ENCODE peak calls at places on chromosomes 5 and 9, in nine cellular contexts. One of them, this sample, is unnamed.

GRCh38 chr9:38227656-38228055 is 158.6 kb upstream of the SHB start:
- DNase-seq in PC-9: no peak
- DNase-seq in neural progenitor cell: peak; percentile 43
- DNase-seq in ACHN: no peak
- DNase-seq in stimulated activated naive CD4-positive, alpha-beta T cell: peak; percentile 19
- DNase-seq in occipital lobe: no peak
- DNase-seq in erythroblast: no peak
- DNase-seq in SW480: no peak
- DNase-seq in NCI-H774: no peak
- DNase-seq in this sample: no peak

GRCh38 chr9:71647094-71647591 is 121.2 kb downstream of the CEMIP2 start:
- DNase-seq in PC-9: peak; percentile 45
- DNase-seq in neural progenitor cell: no peak
- DNase-seq in ACHN: peak; percentile 59
- DNase-seq in stimulated activated naive CD4-positive, alpha-beta T cell: no peak
- DNase-seq in occipital lobe: peak; percentile 38
- DNase-seq in erythroblast: peak; percentile 21
- DNase-seq in SW480: peak; percentile 43
- DNase-seq in NCI-H774: no peak
- DNase-seq in this sample: no peak

GRCh38 chr5:119578937-119579336 is 50.4 kb upstream of the FAM170A start:
- DNase-seq in PC-9: peak; percentile 50
- DNase-seq in neural progenitor cell: peak; percentile 50
- DNase-seq in ACHN: peak; percentile 54
- DNase-seq in stimulated activated naive CD4-positive, alpha-beta T cell: no peak
- DNase-seq in occipital lobe: no peak
- DNase-seq in erythroblast: peak; percentile 62
- DNase-seq in SW480: peak; percentile 73
- DNase-seq in NCI-H774: no peak
- DNase-seq in this sample: peak; percentile 21

GRCh38 chr9:125878241-125878640 is 131.1 kb downstream of the PBX3 start:
- DNase-seq in PC-9: no peak
- DNase-seq in neural progenitor cell: no peak
- DNase-seq in ACHN: no peak
- DNase-seq in stimulated activated naive CD4-positive, alpha-beta T cell: no peak
- DNase-seq in occipital lobe: no peak
- DNase-seq in erythroblast: no peak
- DNase-seq in SW480: no peak
- DNase-seq in NCI-H774: peak; percentile 28
- DNase-seq in this sample: peak; percentile 76

GRCh38 chr9:91943447-91943846 is 6.6 kb downstream of the ROR2 start:
- DNase-seq in PC-9: no peak
- DNase-seq in neural progenitor cell: no peak
- DNase-seq in ACHN: no peak
- DNase-seq in stimulated activated naive CD4-positive, alpha-beta T cell: no peak
- DNase-seq in occipital lobe: no peak
- DNase-seq in erythroblast: no peak
- DNase-seq in SW480: no peak
- DNase-seq in NCI-H774: no peak
- DNase-seq in this sample: no peak

GRCh38 chr9:120136685-120137084 is 443.3 kb downstream of the CDK5RAP2 start:
- DNase-seq in PC-9: no peak
- DNase-seq in neural progenitor cell: no peak
- DNase-seq in ACHN: no peak
- DNase-seq in stimulated activated naive CD4-positive, alpha-beta T cell: no peak
- DNase-seq in occipital lobe: no peak
- DNase-seq in erythroblast: no peak
- DNase-seq in SW480: no peak
- DNase-seq in NCI-H774: no peak
- DNase-seq in this sample: no peak

GRCh38 chr5:8912106-8912505 is 633.8 kb downstream of the SEMA5A start:
- DNase-seq in PC-9: no peak
- DNase-seq in neural progenitor cell: no peak
- DNase-seq in ACHN: no peak
- DNase-seq in stimulated activated naive CD4-positive, alpha-beta T cell: no peak
- DNase-seq in occipital lobe: no peak
- DNase-seq in erythroblast: no peak
- DNase-seq in SW480: no peak
- DNase-seq in NCI-H774: no peak
- DNase-seq in this sample: no peak

GRCh38 chr5:67960939-67961338 is 254.6 kb upstream of the PIK3R1 start:
- DNase-seq in PC-9: no peak
- DNase-seq in neural progenitor cell: no peak
- DNase-seq in ACHN: no peak
- DNase-seq in stimulated activated naive CD4-positive, alpha-beta T cell: no peak
- DNase-seq in occipital lobe: no peak
- DNase-seq in erythroblast: no peak
- DNase-seq in SW480: no peak
- DNase-seq in NCI-H774: no peak
- DNase-seq in this sample: no peak

GRCh38 chr9:91360551-91361293 is 996 bp downstream of the AUH start:
- DNase-seq in PC-9: no peak
- DNase-seq in neural progenitor cell: peak; percentile 56
- DNase-seq in ACHN: no peak
- DNase-seq in stimulated activated naive CD4-positive, alpha-beta T cell: no peak
- DNase-seq in occipital lobe: no peak
- DNase-seq in erythroblast: peak; percentile 38
- DNase-seq in SW480: peak; percentile 17
- DNase-seq in NCI-H774: no peak
- DNase-seq in this sample: no peak

GRCh38 chr9:131117111-131117761 is 8.2 kb upstream of the NUP214 start:
- DNase-seq in PC-9: no peak
- DNase-seq in neural progenitor cell: no peak
- DNase-seq in ACHN: no peak
- DNase-seq in stimulated activated naive CD4-positive, alpha-beta T cell: no peak
- DNase-seq in occipital lobe: no peak
- DNase-seq in erythroblast: no peak
- DNase-seq in SW480: no peak
- DNase-seq in NCI-H774: no peak
- DNase-seq in this sample: peak; percentile 10

GRCh38 chr9:103397868-103398600 is 402.9 kb downstream of the CYLC2 start:
- DNase-seq in PC-9: peak; percentile 36
- DNase-seq in neural progenitor cell: peak; percentile 56
- DNase-seq in ACHN: peak; percentile 59
- DNase-seq in stimulated activated naive CD4-positive, alpha-beta T cell: peak; percentile 1
- DNase-seq in occipital lobe: peak; percentile 1
- DNase-seq in erythroblast: peak; percentile 23
- DNase-seq in SW480: peak; percentile 60
- DNase-seq in NCI-H774: no peak
- DNase-seq in this sample: peak; percentile 63

GRCh38 chr5:172837640-172838039 is 3.6 kb downstream of the ERGIC1 start:
- DNase-seq in PC-9: no peak
- DNase-seq in neural progenitor cell: no peak
- DNase-seq in ACHN: no peak
- DNase-seq in stimulated activated naive CD4-positive, alpha-beta T cell: peak; percentile 71
- DNase-seq in occipital lobe: no peak
- DNase-seq in erythroblast: peak; percentile 26
- DNase-seq in SW480: no peak
- DNase-seq in NCI-H774: peak; percentile 95
- DNase-seq in this sample: peak; percentile 86